ENCODE peak calls at places on chromosome 18, in seven cellular contexts. Q, I, U, W, O, C and D are unnamed samples. For H3K4me1 and H3K27me3, the result is how much of the 10 kb centered on the place peaks cover.

GRCh38 chr18:31426021-31426420 is 21.5 kb upstream of the DSG3 start:
- DNase-seq in Q (no peak), I (no peak), U (no peak), W (no peak), O (no peak), C (no peak), D (no peak)

GRCh38 chr18:12990128-12990485 is 1.1 kb upstream of the CEP192 start:
- DNase-seq in Q (no peak), I (no peak), U (no peak), W (no peak), O (no peak), C (no peak), D (no peak)

GRCh38 chr18:41814651-41815050 is 140.4 kb upstream of the PIK3C3 start:
- DNase-seq in Q (no peak), I (no peak), U (no peak), W (peak), O (no peak), C (no peak), D (no peak)

GRCh38 chr18:36376361-36376760 is 78.8 kb downstream of the FHOD3 start:
- DNase-seq in Q (no peak), I (no peak), U (no peak), W (no peak), O (no peak), C (no peak), D (no peak)

GRCh38 chr18:31954349-31954748 is 11.4 kb upstream of the TRAPPC8 start:
- DNase-seq in Q (no peak), I (peak), U (no peak), W (no peak), O (no peak), C (peak), D (no peak)

GRCh38 chr18:43744960-43745740 is 467.9 kb upstream of the SYT4 start:
- DNase-seq in Q (no peak), I (no peak), U (no peak), W (no peak), O (no peak), C (no peak), D (no peak)

GRCh38 chr18:48904086-48904485 is 46.7 kb downstream of the SMAD7 start:
- DNase-seq in Q (no peak), I (no peak), U (no peak), W (no peak), O (no peak), C (no peak), D (no peak)

GRCh38 chr18:62525611-62526010 is 2.8 kb downstream of the ZCCHC2 start:
- DNase-seq in Q (no peak), I (no peak), U (no peak), W (no peak), O (no peak), C (no peak), D (no peak)

GRCh38 chr18:2976218-2976617 is 36.7 kb downstream of the LPIN2 start:
- DNase-seq in Q (no peak), I (no peak), U (no peak), W (no peak), O (no peak), C (no peak), D (no peak)
- H3K4me1 ChIP-seq in Q (half or more), I (under half), U (half or more), W (under half), O (under half), C (under half), D (under half)

DNA sequence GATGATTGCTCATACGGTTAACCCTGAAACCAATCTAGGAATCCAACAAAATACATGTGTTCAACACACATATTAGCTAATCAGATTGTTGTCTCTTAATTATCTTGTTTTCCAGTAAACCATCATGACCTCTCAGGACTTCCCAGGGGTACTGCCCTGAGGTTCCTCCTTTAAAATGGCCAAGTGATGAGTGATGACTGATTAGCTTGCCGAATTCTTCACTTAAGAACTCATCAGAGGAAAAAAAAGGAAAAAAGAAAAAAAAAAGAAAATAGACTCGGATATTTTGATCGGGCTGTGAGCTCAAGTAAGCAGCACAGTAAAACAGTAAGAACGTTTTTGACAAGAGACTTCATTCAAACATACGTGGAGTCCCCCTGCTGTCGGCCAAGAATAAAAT is 40.7 kb downstream of the COLEC12 start:
- DNase-seq in Q (no peak), I (no peak), U (no peak), W (no peak), O (no peak), C (no peak), D (no peak)
- H3K27me3 ChIP-seq in Q (under half), I (under half), U (under half), W (under half), O (under half), C (under half), D (under half)

GRCh38 chr18:59752666-59753065 is 55.4 kb upstream of the CCBE1 start:
- DNase-seq in Q (no peak), I (no peak), U (no peak), W (no peak), O (no peak), C (no peak), D (no peak)

GRCh38 chr18:59744271-59744721 is 47.1 kb upstream of the CCBE1 start:
- DNase-seq in Q (no peak), I (no peak), U (no peak), W (no peak), O (no peak), C (no peak), D (no peak)

GRCh38 chr18:59751186-59751585 is 54.0 kb upstream of the CCBE1 start:
- DNase-seq in Q (no peak), I (no peak), U (no peak), W (no peak), O (no peak), C (no peak), D (no peak)

GRCh38 chr18:59743561-59743960 is 46.3 kb upstream of the CCBE1 start:
- DNase-seq in Q (no peak), I (no peak), U (no peak), W (no peak), O (no peak), C (no peak), D (no peak)

GRCh38 chr18:59748628-59749360 is 51.6 kb upstream of the CCBE1 start:
- DNase-seq in Q (no peak), I (no peak), U (no peak), W (no peak), O (peak), C (no peak), D (no peak)
- H3K4me1 ChIP-seq in Q (under half), I (under half), U (under half), W (under half), O (under half), C (under half), D (under half)

GRCh38 chr18:59272971-59273935 is at the start of gene RAX:
- DNase-seq in Q (no peak), I (no peak), U (no peak), W (peak), O (no peak), C (no peak), D (no peak)
- H3K27me3 ChIP-seq in Q (under half), I (half or more), U (half or more), W (under half), O (under half), C (under half), D (under half)

GRCh38 chr18:29160123-29160522 is 983.2 kb upstream of the CDH2 start:
- DNase-seq in Q (no peak), I (no peak), U (no peak), W (no peak), O (no peak), C (no peak), D (no peak)
- H3K4me1 ChIP-seq in Q (under half), I (under half), U (under half), W (under half), O (half or more), C (under half), D (under half)

GRCh38 chr18:69397096-69397495 is 3.6 kb upstream of the DOK6 start:
- DNase-seq in Q (no peak), I (no peak), U (no peak), W (peak), O (peak), C (no peak), D (no peak)

GRCh38 chr18:69400253-69400975 is at the start of gene DOK6:
- DNase-seq in Q (no peak), I (peak), U (peak), W (peak), O (no peak), C (no peak), D (peak)

GRCh38 chr18:69400976-69401474 is 337 bp downstream of the DOK6 start:
- DNase-seq in Q (no peak), I (no peak), U (peak), W (peak), O (no peak), C (no peak), D (peak)

GRCh38 chr18:69401475-69402218 is 959 bp downstream of the DOK6 start:
- DNase-seq in Q (no peak), I (no peak), U (no peak), W (peak), O (no peak), C (no peak), D (no peak)

DNA sequence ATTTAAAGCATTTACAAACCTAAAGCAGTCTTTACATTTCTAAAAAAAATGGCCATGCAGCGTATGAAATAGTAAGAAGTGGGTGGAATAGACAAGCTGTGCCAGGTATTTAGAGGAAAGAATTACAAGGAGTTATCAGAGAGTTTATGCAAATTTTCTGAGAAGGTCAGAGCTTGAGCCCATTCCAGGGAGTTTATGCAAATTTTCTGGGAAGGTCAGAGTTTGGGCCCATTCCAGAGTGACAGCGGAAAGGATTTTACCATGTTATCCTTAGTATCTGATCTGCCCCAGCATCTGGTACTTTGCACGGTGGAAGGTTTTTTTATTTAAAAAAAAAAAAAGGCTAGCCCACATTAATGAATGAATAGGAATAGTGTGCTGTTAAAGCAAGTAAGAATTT is 1.4 kb upstream of the DOK6 start:
- DNase-seq in Q (no peak), I (no peak), U (no peak), W (no peak), O (no peak), C (no peak), D (no peak)
- H3K27me3 ChIP-seq in Q (under half), I (under half), U (under half), W (under half), O (under half), C (under half), D (under half)

GRCh38 chr18:7632152-7633098 is 65.3 kb downstream of the PTPRM start:
- DNase-seq in Q (no peak), I (no peak), U (no peak), W (no peak), O (no peak), C (no peak), D (no peak)
- H3K4me1 ChIP-seq in Q (under half), I (under half), U (half or more), W (under half), O (under half), C (under half), D (under half)